ENCODE peak calls at places on chromosomes 5 and 9, in ten cellular contexts. U is tibial nerve; O is SIG-M5; B is fibroblast of pulmonary artery; D is CD8-positive, alpha-beta memory T cell; C is right cardiac atrium; L is stimulated activated CD4-positive, alpha-beta T cell treated with anti-CD3 and anti-CD28 coated beads, Interleukin-1b, Interleukin-23, amount 100 ng/mL, for 24 hours; K is fibroblast of lung; P is Caki2; S is amniotic epithelial cell. F is an unnamed sample.

GRCh38 chr9:23464275-23464674 is 361.8 kb downstream of the ELAVL2 start:
- DNase-seq in B (no peak), O (no peak), C (no peak), S (no peak), L (no peak), D (no peak), K (no peak), P (no peak), U (no peak), F (no peak)

GRCh38 chr5:72151646-72152045 is 44.4 kb downstream of the MAP1B start:
- DNase-seq in C (no peak), B (no peak), U (no peak), K (no peak), P (no peak), L (no peak), O (no peak), S (peak), D (no peak), F (no peak)

GRCh38 chr5:132526974-132527564 is 16.3 kb downstream of the IL5 start:
- DNase-seq in L (no peak), B (no peak), S (peak), K (no peak), U (no peak), P (no peak), D (no peak), O (no peak), C (no peak), F (no peak)

GRCh38 chr9:79166005-79166404 is 405.8 kb upstream of the TLE4 start:
- DNase-seq in S (peak), U (no peak), P (no peak), B (peak), O (no peak), K (peak), L (no peak), D (no peak), C (no peak), F (no peak)

GRCh38 chr9:98410185-98410697 is 154.8 kb upstream of the TBC1D2 start:
- DNase-seq in D (no peak), K (peak), U (no peak), C (peak), L (no peak), S (peak), B (peak), P (no peak), O (no peak), F (no peak)

GRCh38 chr5:108003178-108003577 is 332.4 kb upstream of the EFNA5 start:
- DNase-seq in C (no peak), L (no peak), U (no peak), S (peak), D (no peak), K (peak), P (peak), O (no peak), B (peak), F (no peak)

GRCh38 chr5:149730620-149731331 is 666 bp downstream of the PPARGC1B start:
- DNase-seq in D (peak), U (no peak), O (no peak), C (peak), S (no peak), L (peak), B (no peak), K (peak), P (peak), F (no peak)

GRCh38 chr9:122286764-122287163 is 22.1 kb downstream of the MRRF start:
- DNase-seq in P (no peak), B (no peak), U (no peak), L (no peak), O (no peak), K (no peak), C (no peak), D (no peak), S (no peak), F (no peak)

GRCh38 chr5:53059281-53059680 is 50.3 kb downstream of the MOCS2 start:
- DNase-seq in U (no peak), B (peak), K (peak), P (no peak), C (no peak), D (no peak), O (no peak), L (no peak), S (peak), F (no peak)

GRCh38 chr9:129648092-129648763 is 6.3 kb upstream of the ASB6 start:
- DNase-seq in S (no peak), L (no peak), B (no peak), C (no peak), O (no peak), P (no peak), K (no peak), U (no peak), D (no peak), F (no peak)